ENCODE peak calls at places on chromosome 7, in four cellular contexts. F is AG08395, K is astrocyte of the cerebellum, N is cardiac fibroblast. Y is an unnamed sample.

GRCh38 chr7:47906883-47907282 is 41.4 kb downstream of the PKD1L1 start:
- DNase-seq in F (no peak), N (no peak), K (no peak), Y (no peak)

GRCh38 chr7:48390381-48391327 is 219.4 kb downstream of the ABCA13 start:
- DNase-seq in N (no peak), K (no peak), F (no peak), Y (no peak)

GRCh38 chr7:68978710-68979109 is 619.6 kb upstream of the AUTS2 start:
- DNase-seq in K (no peak), N (no peak), F (no peak), Y (no peak)

GRCh38 chr7:50648570-50649169 is 83.5 kb upstream of the DDC start:
- DNase-seq in K (no peak), N (no peak), F (no peak), Y (no peak)

GRCh38 chr7:136214356-136214755 is 237.2 kb upstream of the MTPN start:
- DNase-seq in F (no peak), K (no peak), N (no peak), Y (peak)

GRCh38 chr7:1329261-1329660 is 96.6 kb downstream of the UNCX start:
- DNase-seq in F (no peak), K (no peak), N (no peak), Y (no peak)

GRCh38 chr7:157445246-157445955 is 108.6 kb downstream of the DNAJB6 start:
- DNase-seq in K (no peak), F (no peak), N (no peak), Y (no peak)

GRCh38 chr7:997404-998395 is 14.7 kb downstream of the CYP2W1 start:
- DNase-seq in N (no peak), K (no peak), F (no peak), Y (no peak)

GRCh38 chr7:81833401-81833800 is 63.6 kb upstream of the HGF start:
- DNase-seq in N (peak), K (peak), F (peak), Y (no peak)

GRCh38 chr7:111357691-111358090 is 204.6 kb downstream of the IMMP2L start:
- DNase-seq in F (peak), K (peak), N (peak), Y (no peak)

GRCh38 chr7:137818036-137818435 is 28.7 kb downstream of the DGKI start:
- DNase-seq in K (no peak), F (peak), N (peak), Y (no peak)

GRCh38 chr7:151109094-151110048 is 23.1 kb downstream of the AGAP3 start:
- DNase-seq in N (peak), F (peak), K (no peak), Y (no peak)

Y was measured in NAMALWA.